ENCODE peak calls at places on chromosomes 3 and 15, in nine cellular contexts. One of them, this sample, is unnamed.

GRCh38 chr3:178320481-178321352 is 215.5 kb upstream of the KCNMB2 start:
- DNase-seq in CD4-positive, alpha-beta memory T cell: no peak
- DNase-seq in effector CD4-positive, alpha-beta T cell: no peak
- DNase-seq in A172: peak
- DNase-seq in transverse colon: no peak
- DNase-seq in Karpas-422: no peak
- DNase-seq in RPMI8226: peak
- DNase-seq in Right ventricle myocardium superior: peak
- DNase-seq in neuronal stem cell: no peak
- DNase-seq in this sample: no peak

GRCh38 chr15:60773893-60774292 is 295.0 kb upstream of the ICE2 start:
- DNase-seq in CD4-positive, alpha-beta memory T cell: no peak
- DNase-seq in A172: no peak
- DNase-seq in transverse colon: no peak
- DNase-seq in neuronal stem cell: no peak
- DNase-seq in effector CD4-positive, alpha-beta T cell: no peak
- DNase-seq in RPMI8226: no peak
- DNase-seq in Karpas-422: no peak
- DNase-seq in Right ventricle myocardium superior: no peak
- DNase-seq in this sample: no peak

GRCh38 chr3:187983484-187984124 is 170.4 kb upstream of the LPP start:
- DNase-seq in CD4-positive, alpha-beta memory T cell: no peak
- DNase-seq in Karpas-422: peak
- DNase-seq in transverse colon: no peak
- DNase-seq in effector CD4-positive, alpha-beta T cell: no peak
- DNase-seq in neuronal stem cell: no peak
- DNase-seq in A172: no peak
- DNase-seq in RPMI8226: no peak
- DNase-seq in Right ventricle myocardium superior: peak
- DNase-seq in this sample: no peak

GRCh38 chr3:68893600-68894239 is 38.6 kb downstream of the TAFA4 start:
- DNase-seq in CD4-positive, alpha-beta memory T cell: peak
- DNase-seq in Karpas-422: peak
- DNase-seq in transverse colon: no peak
- DNase-seq in RPMI8226: peak
- DNase-seq in effector CD4-positive, alpha-beta T cell: no peak
- DNase-seq in neuronal stem cell: peak
- DNase-seq in Right ventricle myocardium superior: no peak
- DNase-seq in A172: peak
- DNase-seq in this sample: no peak

GRCh38 chr3:44682182-44682896 is 30.1 kb upstream of the ZNF502 start:
- DNase-seq in CD4-positive, alpha-beta memory T cell: no peak
- DNase-seq in effector CD4-positive, alpha-beta T cell: no peak
- DNase-seq in Karpas-422: no peak
- DNase-seq in Right ventricle myocardium superior: no peak
- DNase-seq in transverse colon: no peak
- DNase-seq in RPMI8226: no peak
- DNase-seq in neuronal stem cell: no peak
- DNase-seq in A172: peak
- DNase-seq in this sample: no peak

GRCh38 chr15:57649138-57649537 is 57.4 kb upstream of the POLR2M start:
- DNase-seq in Karpas-422: no peak
- DNase-seq in CD4-positive, alpha-beta memory T cell: no peak
- DNase-seq in RPMI8226: no peak
- DNase-seq in effector CD4-positive, alpha-beta T cell: no peak
- DNase-seq in Right ventricle myocardium superior: no peak
- DNase-seq in neuronal stem cell: no peak
- DNase-seq in A172: no peak
- DNase-seq in transverse colon: no peak
- DNase-seq in this sample: no peak

GRCh38 chr3:127628788-127629456 is at the start of gene PODXL2:
- DNase-seq in effector CD4-positive, alpha-beta T cell: no peak
- DNase-seq in neuronal stem cell: peak
- DNase-seq in transverse colon: peak
- DNase-seq in Karpas-422: peak
- DNase-seq in A172: no peak
- DNase-seq in CD4-positive, alpha-beta memory T cell: peak
- DNase-seq in RPMI8226: peak
- DNase-seq in Right ventricle myocardium superior: peak
- DNase-seq in this sample: peak

GRCh38 chr3:28136607-28137216 is 104.7 kb upstream of the CMC1 start:
- DNase-seq in CD4-positive, alpha-beta memory T cell: no peak
- DNase-seq in transverse colon: no peak
- DNase-seq in Karpas-422: no peak
- DNase-seq in A172: no peak
- DNase-seq in effector CD4-positive, alpha-beta T cell: no peak
- DNase-seq in neuronal stem cell: no peak
- DNase-seq in RPMI8226: no peak
- DNase-seq in Right ventricle myocardium superior: no peak
- DNase-seq in this sample: no peak

GRCh38 chr3:128714887-128715496 is 11.0 kb upstream of the RAB7A start:
- DNase-seq in A172: no peak
- DNase-seq in Karpas-422: no peak
- DNase-seq in neuronal stem cell: no peak
- DNase-seq in RPMI8226: no peak
- DNase-seq in Right ventricle myocardium superior: no peak
- DNase-seq in CD4-positive, alpha-beta memory T cell: peak
- DNase-seq in effector CD4-positive, alpha-beta T cell: no peak
- DNase-seq in transverse colon: peak
- DNase-seq in this sample: peak

GRCh38 chr3:149277338-149277813 is 55.7 kb upstream of the CP start:
- DNase-seq in Karpas-422: no peak
- DNase-seq in A172: peak
- DNase-seq in RPMI8226: no peak
- DNase-seq in Right ventricle myocardium superior: no peak
- DNase-seq in transverse colon: no peak
- DNase-seq in effector CD4-positive, alpha-beta T cell: no peak
- DNase-seq in CD4-positive, alpha-beta memory T cell: peak
- DNase-seq in neuronal stem cell: no peak
- DNase-seq in this sample: no peak

GRCh38 chr3:194782767-194783404 is 97.2 kb downstream of the FAM43A start:
- DNase-seq in neuronal stem cell: no peak
- DNase-seq in CD4-positive, alpha-beta memory T cell: no peak
- DNase-seq in Karpas-422: no peak
- DNase-seq in RPMI8226: no peak
- DNase-seq in A172: no peak
- DNase-seq in effector CD4-positive, alpha-beta T cell: no peak
- DNase-seq in Right ventricle myocardium superior: no peak
- DNase-seq in transverse colon: no peak
- DNase-seq in this sample: no peak

GRCh38 chr3:34863485-34863884 is 775.8 kb upstream of the ARPP21 start:
- DNase-seq in Right ventricle myocardium superior: no peak
- DNase-seq in CD4-positive, alpha-beta memory T cell: no peak
- DNase-seq in transverse colon: no peak
- DNase-seq in Karpas-422: peak
- DNase-seq in neuronal stem cell: no peak
- DNase-seq in RPMI8226: no peak
- DNase-seq in A172: no peak
- DNase-seq in effector CD4-positive, alpha-beta T cell: no peak
- DNase-seq in this sample: no peak